ENCODE peak calls at places on chromosomes 2 and 18, in eight cellular contexts. One of them, this sample, is unnamed.

GRCh38 chr2:121483021-121483420 is 47.7 kb upstream of the RNU4ATAC start:
- DNase-seq in ELR: no peak
- DNase-seq in pulmonary artery endothelial cell: no peak
- DNase-seq in fibroblast of the aortic adventitia: peak
- DNase-seq in NCI-H146: no peak
- DNase-seq in cardiac muscle cell: no peak
- DNase-seq in GM12891: no peak
- DNase-seq in anterior cingulate cortex: no peak
- DNase-seq in this sample: no peak

GRCh38 chr18:47931707-47932103 is 1.2 kb upstream of the SMAD2 start:
- DNase-seq in fibroblast of the aortic adventitia: no peak
- DNase-seq in cardiac muscle cell: peak
- DNase-seq in GM12891: no peak
- DNase-seq in pulmonary artery endothelial cell: no peak
- DNase-seq in NCI-H146: peak
- DNase-seq in ELR: peak
- DNase-seq in anterior cingulate cortex: no peak
- DNase-seq in this sample: peak

GRCh38 chr2:217654173-217654572 is 348.6 kb downstream of the TNS1 start:
- DNase-seq in ELR: no peak
- DNase-seq in fibroblast of the aortic adventitia: no peak
- DNase-seq in anterior cingulate cortex: no peak
- DNase-seq in cardiac muscle cell: no peak
- DNase-seq in GM12891: no peak
- DNase-seq in pulmonary artery endothelial cell: no peak
- DNase-seq in NCI-H146: no peak
- DNase-seq in this sample: no peak

GRCh38 chr2:43240762-43241150 is 14.3 kb upstream of the ZFP36L2 start:
- DNase-seq in GM12891: no peak
- DNase-seq in cardiac muscle cell: no peak
- DNase-seq in ELR: no peak
- DNase-seq in pulmonary artery endothelial cell: no peak
- DNase-seq in fibroblast of the aortic adventitia: no peak
- DNase-seq in NCI-H146: no peak
- DNase-seq in anterior cingulate cortex: no peak
- DNase-seq in this sample: no peak

GRCh38 chr2:162075689-162076132 is 1.7 kb upstream of the DPP4 start:
- DNase-seq in fibroblast of the aortic adventitia: no peak
- DNase-seq in anterior cingulate cortex: no peak
- DNase-seq in cardiac muscle cell: no peak
- DNase-seq in pulmonary artery endothelial cell: no peak
- DNase-seq in GM12891: no peak
- DNase-seq in NCI-H146: no peak
- DNase-seq in ELR: peak
- DNase-seq in this sample: no peak

GRCh38 chr2:101410716-101411115 is 23.4 kb upstream of the CREG2 start:
- DNase-seq in NCI-H146: no peak
- DNase-seq in cardiac muscle cell: no peak
- DNase-seq in anterior cingulate cortex: no peak
- DNase-seq in pulmonary artery endothelial cell: no peak
- DNase-seq in GM12891: no peak
- DNase-seq in ELR: no peak
- DNase-seq in fibroblast of the aortic adventitia: no peak
- DNase-seq in this sample: no peak

GRCh38 chr2:43251171-43251731 is 24.8 kb upstream of the ZFP36L2 start:
- DNase-seq in anterior cingulate cortex: no peak
- DNase-seq in ELR: no peak
- DNase-seq in NCI-H146: no peak
- DNase-seq in fibroblast of the aortic adventitia: peak
- DNase-seq in GM12891: no peak
- DNase-seq in cardiac muscle cell: peak
- DNase-seq in pulmonary artery endothelial cell: no peak
- DNase-seq in this sample: no peak

GRCh38 chr2:951224-952006 is 766 bp downstream of the SNTG2 start:
- DNase-seq in pulmonary artery endothelial cell: no peak
- DNase-seq in anterior cingulate cortex: no peak
- DNase-seq in GM12891: no peak
- DNase-seq in fibroblast of the aortic adventitia: no peak
- DNase-seq in NCI-H146: no peak
- DNase-seq in ELR: no peak
- DNase-seq in cardiac muscle cell: peak
- DNase-seq in this sample: no peak

GRCh38 chr2:151733781-151734672 is at the start of gene NEB:
- DNase-seq in fibroblast of the aortic adventitia: no peak
- DNase-seq in ELR: no peak
- DNase-seq in cardiac muscle cell: no peak
- DNase-seq in pulmonary artery endothelial cell: no peak
- DNase-seq in anterior cingulate cortex: no peak
- DNase-seq in GM12891: no peak
- DNase-seq in NCI-H146: peak
- DNase-seq in this sample: no peak

GRCh38 chr2:71601136-71602114 is 148.1 kb downstream of the DYSF start:
- DNase-seq in anterior cingulate cortex: no peak
- DNase-seq in cardiac muscle cell: no peak
- DNase-seq in NCI-H146: no peak
- DNase-seq in pulmonary artery endothelial cell: no peak
- DNase-seq in fibroblast of the aortic adventitia: no peak
- DNase-seq in ELR: no peak
- DNase-seq in GM12891: no peak
- DNase-seq in this sample: no peak

GRCh38 chr2:217430916-217431576 is 571.2 kb upstream of the TNP1 start:
- DNase-seq in fibroblast of the aortic adventitia: peak
- DNase-seq in NCI-H146: no peak
- DNase-seq in pulmonary artery endothelial cell: no peak
- DNase-seq in cardiac muscle cell: peak
- DNase-seq in ELR: peak
- DNase-seq in GM12891: no peak
- DNase-seq in anterior cingulate cortex: no peak
- DNase-seq in this sample: no peak

GRCh38 chr2:75788925-75789324 is 78.2 kb upstream of the GCFC2 start:
- DNase-seq in cardiac muscle cell: no peak
- DNase-seq in anterior cingulate cortex: no peak
- DNase-seq in GM12891: no peak
- DNase-seq in fibroblast of the aortic adventitia: no peak
- DNase-seq in pulmonary artery endothelial cell: no peak
- DNase-seq in ELR: no peak
- DNase-seq in NCI-H146: peak
- DNase-seq in this sample: no peak

GRCh38 chr2:30765226-30765625 is 42.0 kb downstream of the CAPN13 start:
- DNase-seq in cardiac muscle cell: no peak
- DNase-seq in fibroblast of the aortic adventitia: no peak
- DNase-seq in pulmonary artery endothelial cell: no peak
- DNase-seq in GM12891: no peak
- DNase-seq in anterior cingulate cortex: no peak
- DNase-seq in ELR: no peak
- DNase-seq in NCI-H146: no peak
- DNase-seq in this sample: no peak

GRCh38 chr2:109701362-109701761 is 87.2 kb downstream of the SOWAHC start:
- DNase-seq in NCI-H146: no peak
- DNase-seq in fibroblast of the aortic adventitia: no peak
- DNase-seq in pulmonary artery endothelial cell: no peak
- DNase-seq in GM12891: no peak
- DNase-seq in cardiac muscle cell: no peak
- DNase-seq in ELR: peak
- DNase-seq in anterior cingulate cortex: no peak
- DNase-seq in this sample: no peak

GRCh38 chr2:240590681-240591111 is 4.2 kb downstream of the CAPN10 start:
- DNase-seq in anterior cingulate cortex: no peak
- DNase-seq in GM12891: no peak
- DNase-seq in cardiac muscle cell: no peak
- DNase-seq in pulmonary artery endothelial cell: no peak
- DNase-seq in fibroblast of the aortic adventitia: no peak
- DNase-seq in NCI-H146: no peak
- DNase-seq in ELR: no peak
- DNase-seq in this sample: no peak

GRCh38 chr2:171318463-171318934 is 115.3 kb downstream of the METTL8 start:
- DNase-seq in anterior cingulate cortex: peak
- DNase-seq in NCI-H146: no peak
- DNase-seq in GM12891: no peak
- DNase-seq in cardiac muscle cell: peak
- DNase-seq in fibroblast of the aortic adventitia: peak
- DNase-seq in ELR: no peak
- DNase-seq in pulmonary artery endothelial cell: no peak
- DNase-seq in this sample: no peak

GRCh38 chr18:55830490-55830889 is 242.5 kb upstream of the TCF4 start:
- DNase-seq in anterior cingulate cortex: no peak
- DNase-seq in NCI-H146: no peak
- DNase-seq in fibroblast of the aortic adventitia: no peak
- DNase-seq in GM12891: no peak
- DNase-seq in pulmonary artery endothelial cell: no peak
- DNase-seq in cardiac muscle cell: no peak
- DNase-seq in ELR: peak
- DNase-seq in this sample: no peak

GRCh38 chr2:10161206-10161931 is 38.8 kb downstream of the RRM2 start:
- DNase-seq in cardiac muscle cell: no peak
- DNase-seq in GM12891: no peak
- DNase-seq in anterior cingulate cortex: no peak
- DNase-seq in NCI-H146: no peak
- DNase-seq in ELR: peak
- DNase-seq in pulmonary artery endothelial cell: peak
- DNase-seq in fibroblast of the aortic adventitia: no peak
- DNase-seq in this sample: no peak

GRCh38 chr18:47036298-47036874 is 965 bp upstream of the ELOA2 start:
- DNase-seq in cardiac muscle cell: peak
- DNase-seq in GM12891: no peak
- DNase-seq in NCI-H146: peak
- DNase-seq in anterior cingulate cortex: no peak
- DNase-seq in fibroblast of the aortic adventitia: peak
- DNase-seq in ELR: peak
- DNase-seq in pulmonary artery endothelial cell: no peak
- DNase-seq in this sample: peak

GRCh38 chr2:155792666-155793065 is 539.9 kb downstream of the NR4A2 start:
- DNase-seq in NCI-H146: no peak
- DNase-seq in fibroblast of the aortic adventitia: no peak
- DNase-seq in pulmonary artery endothelial cell: no peak
- DNase-seq in ELR: no peak
- DNase-seq in anterior cingulate cortex: no peak
- DNase-seq in GM12891: no peak
- DNase-seq in cardiac muscle cell: no peak
- DNase-seq in this sample: no peak

GRCh38 chr2:27075219-27075871 is 3.1 kb upstream of the EMILIN1 start:
- DNase-seq in NCI-H146: peak
- DNase-seq in cardiac muscle cell: peak
- DNase-seq in anterior cingulate cortex: no peak
- DNase-seq in pulmonary artery endothelial cell: no peak
- DNase-seq in ELR: no peak
- DNase-seq in fibroblast of the aortic adventitia: no peak
- DNase-seq in GM12891: no peak
- DNase-seq in this sample: no peak

This sample was measured in WERI-Rb-1.